ENCODE peak calls at places on chromosomes 11 and 22, in eight cellular contexts. W is NCI-H187 treated with DMSO at 0.1 percent for 48 hours, B is astrocyte, U is fibroblast of pulmonary artery, Y is hypothalamus, A is left colon, S is substantia nigra, D is anterior cingulate cortex. O is an unnamed sample.
A peak's percentile ranks its signal among the peaks of the same experiment; 100 is the strongest.

GRCh38 chr22:46812786-46813185 is 50.3 kb downstream of the TBC1D22A start:
- DNase-seq in W (no peak), B (no peak), U (no peak), Y (no peak), A (no peak), S (no peak), D (no peak), O (no peak)

GRCh38 chr11:11396290-11397042 is 43.4 kb upstream of the CSNK2A3 start:
- DNase-seq in W (no peak), B (peak; percentile 95), U (peak; percentile 95), Y (no peak), A (no peak), S (no peak), D (peak; percentile 17), O (no peak)

GRCh38 chr11:3359092-3359824 is 19.7 kb downstream of the ZNF195 start:
- DNase-seq in W (no peak), B (peak; percentile 11), U (no peak), Y (no peak), A (no peak), S (no peak), D (no peak), O (no peak)

GRCh38 chr11:11978792-11979486 is 29.5 kb downstream of the DKK3 start:
- DNase-seq in W (no peak), B (peak; percentile 69), U (peak; percentile 95), Y (no peak), A (peak; percentile 40), S (no peak), D (no peak), O (no peak)

GRCh38 chr22:39723899-39724351 is 153.4 kb downstream of the CACNA1I start:
- DNase-seq in W (no peak), B (peak; percentile 50), U (peak; percentile 69), Y (no peak), A (no peak), S (no peak), D (no peak), O (no peak)

GRCh38 chr11:69472766-69473519 is 8.5 kb upstream of the LINC01488 start:
- DNase-seq in W (no peak), B (no peak), U (no peak), Y (no peak), A (no peak), S (no peak), D (no peak), O (no peak)

GRCh38 chr11:63610604-63611394 is 3.4 kb downstream of the PLAAT3 start:
- DNase-seq in W (peak; percentile 48), B (peak; percentile 9), U (no peak), Y (peak; percentile 44), A (no peak), S (no peak), D (no peak), O (peak; percentile 6)

GRCh38 chr11:124793466-124794278 is 6.5 kb downstream of the MSANTD2 start:
- DNase-seq in W (no peak), B (peak; percentile 18), U (peak; percentile 68), Y (no peak), A (no peak), S (no peak), D (no peak), O (no peak)

GRCh38 chr11:71505001-71505400 is 22.1 kb upstream of the KRTAP5-7 start:
- DNase-seq in W (no peak), B (no peak), U (peak; percentile 8), Y (no peak), A (no peak), S (no peak), D (no peak), O (no peak)

GRCh38 chr11:66720223-66720898 is 8.7 kb downstream of the SPTBN2 start:
- DNase-seq in W (peak; percentile 96), B (peak; percentile 72), U (peak; percentile 25), Y (peak; percentile 28), A (peak; percentile 81), S (no peak), D (peak; percentile 41), O (no peak)

GRCh38 chr11:112290462-112290894 is 29.8 kb upstream of the PLET1 start:
- DNase-seq in W (no peak), B (no peak), U (no peak), Y (no peak), A (no peak), S (no peak), D (no peak), O (no peak)

GRCh38 chr22:43109921-43110443 is 568 bp upstream of the BIK start:
- DNase-seq in W (no peak), B (no peak), U (no peak), Y (no peak), A (no peak), S (no peak), D (no peak), O (no peak)

GRCh38 chr11:71115770-71116434 is 136.5 kb downstream of the SHANK2 start:
- DNase-seq in W (no peak), B (no peak), U (peak; percentile 3), Y (no peak), A (no peak), S (no peak), D (no peak), O (no peak)

GRCh38 chr11:92251980-92252379 is 27.4 kb downstream of the FAT3 start:
- DNase-seq in W (no peak), B (peak; percentile 60), U (peak; percentile 45), Y (no peak), A (no peak), S (no peak), D (no peak), O (no peak)

GRCh38 chr11:104620991-104621390 is 277.3 kb downstream of the CASP12 start:
- DNase-seq in W (no peak), B (no peak), U (no peak), Y (no peak), A (no peak), S (no peak), D (no peak), O (no peak)

GRCh38 chr22:47277001-47277400 is 514.6 kb downstream of the TBC1D22A start:
- DNase-seq in W (no peak), B (no peak), U (no peak), Y (no peak), A (no peak), S (no peak), D (no peak), O (no peak)

GRCh38 chr11:117189191-117189940 is 9.8 kb upstream of the TAGLN start:
- DNase-seq in W (no peak), B (no peak), U (no peak), Y (no peak), A (peak; percentile 53), S (no peak), D (no peak), O (no peak)

GRCh38 chr11:86015699-86016098 is 53.2 kb downstream of the PICALM start:
- DNase-seq in W (no peak), B (no peak), U (no peak), Y (no peak), A (no peak), S (no peak), D (no peak), O (no peak)

GRCh38 chr11:6576471-6577373 is 26.7 kb downstream of the RRP8 start:
- DNase-seq in W (no peak), B (peak; percentile 75), U (peak; percentile 77), Y (peak; percentile 77), A (no peak), S (peak; percentile 73), D (peak; percentile 59), O (peak; percentile 76)

GRCh38 chr22:24485608-24486007 is 9.5 kb upstream of the UPB1 start:
- DNase-seq in W (no peak), B (no peak), U (no peak), Y (no peak), A (no peak), S (no peak), D (no peak), O (no peak)

GRCh38 chr11:118086913-118087768 is at the start of gene SMIM35:
- DNase-seq in W (no peak), B (no peak), U (no peak), Y (no peak), A (no peak), S (no peak), D (no peak), O (no peak)

GRCh38 chr11:66600219-66600923 is 7.4 kb downstream of the CCS start:
- DNase-seq in W (no peak), B (no peak), U (peak; percentile 31), Y (no peak), A (no peak), S (no peak), D (no peak), O (no peak)

GRCh38 chr11:77093056-77093891 is 9.4 kb upstream of the OMP start:
- DNase-seq in W (no peak), B (no peak), U (no peak), Y (no peak), A (peak; percentile 34), S (no peak), D (no peak), O (no peak)

GRCh38 chr11:66467756-66468155 is 1.1 kb downstream of the PELI3 start:
- DNase-seq in W (no peak), B (no peak), U (no peak), Y (peak; percentile 19), A (peak; percentile 62), S (no peak), D (no peak), O (no peak)

GRCh38 chr11:11895672-11896071 is 53.9 kb downstream of the USP47 start:
- DNase-seq in W (no peak), B (no peak), U (peak; percentile 26), Y (no peak), A (no peak), S (no peak), D (no peak), O (no peak)

GRCh38 chr22:39638958-39639357 is 68.4 kb downstream of the CACNA1I start:
- DNase-seq in W (no peak), B (no peak), U (no peak), Y (no peak), A (no peak), S (no peak), D (no peak), O (no peak)

GRCh38 chr11:1422481-1422880 is 32.7 kb downstream of the BRSK2 start:
- DNase-seq in W (no peak), B (no peak), U (peak; percentile 11), Y (no peak), A (no peak), S (no peak), D (no peak), O (no peak)

GRCh38 chr11:117825538-117826359 is 1.2 kb upstream of the FXYD2 start:
- DNase-seq in W (no peak), B (no peak), U (no peak), Y (no peak), A (peak; percentile 17), S (no peak), D (no peak), O (no peak)

GRCh38 chr11:60845338-60845737 is 3.4 kb downstream of the CCDC86 start:
- DNase-seq in W (no peak), B (no peak), U (no peak), Y (no peak), A (no peak), S (no peak), D (no peak), O (no peak)

GRCh38 chr22:47337161-47337621 is 574.7 kb downstream of the TBC1D22A start:
- DNase-seq in W (no peak), B (peak; percentile 92), U (peak; percentile 92), Y (peak; percentile 10), A (no peak), S (no peak), D (no peak), O (no peak)

GRCh38 chr11:69484427-69485259 is 3.2 kb downstream of the LINC01488 start:
- DNase-seq in W (no peak), B (no peak), U (no peak), Y (no peak), A (no peak), S (no peak), D (no peak), O (no peak)

GRCh38 chr11:74683279-74683871 is 47.9 kb downstream of the CHRDL2 start:
- DNase-seq in W (no peak), B (no peak), U (no peak), Y (peak; percentile 73), A (peak; percentile 25), S (peak; percentile 64), D (peak; percentile 55), O (no peak)

GRCh38 chr11:104531075-104531474 is 367.1 kb upstream of the PDGFD start:
- DNase-seq in W (no peak), B (no peak), U (no peak), Y (no peak), A (no peak), S (no peak), D (no peak), O (no peak)

GRCh38 chr11:115042002-115042401 is 363.7 kb downstream of the NXPE2 start:
- DNase-seq in W (no peak), B (no peak), U (no peak), Y (no peak), A (no peak), S (no peak), D (no peak), O (no peak)